ENCODE peak calls at places on chromosomes 4 and X, in eight cellular contexts. A, L, R, Q, E, S, K and I are unnamed samples.

GRCh38 chrX:106921637-106922036 is 1.4 kb downstream of the CLDN2 start:
- DNase-seq in A (no peak), L (no peak), R (no peak), Q (no peak), E (no peak), S (no peak), K (no peak), I (no peak)

GRCh38 chr4:87896020-87896621 is 63.4 kb downstream of the MEPE start:
- DNase-seq in A (peak; percentile 3), L (no peak), R (no peak), Q (peak; percentile 25), E (no peak), S (peak; percentile 87), K (no peak), I (no peak)

GRCh38 chr4:20395160-20395773 is 143.6 kb downstream of the SLIT2 start:
- DNase-seq in A (peak; percentile 15), L (no peak), R (no peak), Q (peak; percentile 56), E (no peak), S (peak; percentile 38), K (peak; percentile 99), I (no peak)

GRCh38 chr4:85697864-85698263 is 222.9 kb downstream of the ARHGAP24 start:
- DNase-seq in A (no peak), L (no peak), R (no peak), Q (no peak), E (no peak), S (no peak), K (no peak), I (no peak)

GRCh38 chrX:108323751-108324150 is 114.5 kb downstream of the COL4A6 start:
- DNase-seq in A (no peak), L (no peak), R (no peak), Q (no peak), E (no peak), S (no peak), K (no peak), I (no peak)

GRCh38 chr4:105662935-105663675 is 45.4 kb downstream of the INTS12 start:
- DNase-seq in A (no peak), L (no peak), R (no peak), Q (no peak), E (no peak), S (no peak), K (no peak), I (no peak)

GRCh38 chr4:111020961-111021360 is 398.1 kb upstream of the PITX2 start:
- DNase-seq in A (no peak), L (no peak), R (no peak), Q (no peak), E (no peak), S (no peak), K (no peak), I (no peak)

GRCh38 chr4:12881945-12882589 is 602.1 kb downstream of the RAB28 start:
- DNase-seq in A (no peak), L (no peak), R (no peak), Q (no peak), E (no peak), S (no peak), K (peak; percentile 49), I (no peak)

GRCh38 chrX:115892787-115893671 is 277.5 kb upstream of the AGTR2 start:
- DNase-seq in A (peak; percentile 54), L (no peak), R (no peak), Q (peak; percentile 32), E (no peak), S (peak; percentile 23), K (peak; percentile 50), I (peak; percentile 73)

GRCh38 chr4:88998941-88999340 is 58.0 kb downstream of the FAM13A start:
- DNase-seq in A (no peak), L (no peak), R (no peak), Q (no peak), E (no peak), S (no peak), K (no peak), I (no peak)

GRCh38 chrX:48490661-48491060 is 14.7 kb downstream of the FTSJ1 start:
- DNase-seq in A (no peak), L (no peak), R (no peak), Q (no peak), E (no peak), S (peak; percentile 15), K (no peak), I (no peak)

GRCh38 chrX:54484666-54485065 is 11.4 kb downstream of the FGD1 start:
- DNase-seq in A (no peak), L (no peak), R (no peak), Q (no peak), E (no peak), S (no peak), K (no peak), I (no peak)

GRCh38 chrX:30620980-30621716 is 32.1 kb upstream of the GK start:
- DNase-seq in A (peak; percentile 93), L (no peak), R (no peak), Q (no peak), E (no peak), S (peak; percentile 37), K (no peak), I (no peak)

GRCh38 chr4:100362363-100362762 is 155.5 kb downstream of the EMCN start:
- DNase-seq in A (peak; percentile 73), L (no peak), R (no peak), Q (no peak), E (no peak), S (no peak), K (no peak), I (no peak)